ENCODE peak calls at places on chromosomes 4 and X, in six cellular contexts. N is GM12892, V is K562, A is SK-N-SH, D is HepG2, U is H1. J is an unnamed sample.
A peak's percentile ranks its signal among the peaks of the same experiment; 100 is the strongest.

GRCh38 chrX:23578079-23578478 is 89.2 kb upstream of the PRDX4 start:
- DNase-seq in A (no peak), D (no peak), V (no peak), N (no peak), U (no peak), J (no peak)

GRCh38 chr4:98603683-98604573 is 54.5 kb downstream of the TSPAN5 start:
- DNase-seq in V (no peak), D (no peak), U (no peak), A (no peak), N (no peak), J (no peak)

GRCh38 chr4:141636077-141636770 is at the start of gene IL15:
- DNase-seq in N (peak; percentile 74), V (peak; percentile 12), U (peak; percentile 79), D (peak; percentile 16), A (peak; percentile 70), J (peak; percentile 63)

GRCh38 chr4:23958749-23959148 is 68.9 kb upstream of the PPARGC1A start:
- DNase-seq in U (no peak), D (no peak), V (no peak), A (no peak), N (no peak), J (no peak)

GRCh38 chrX:9785944-9786741 is at the start of gene SHROOM2:
- DNase-seq in U (peak; percentile 57), D (no peak), N (no peak), V (peak; percentile 14), A (peak; percentile 72), J (no peak)

GRCh38 chrX:15750611-15751159 is 12.6 kb downstream of the CA5B start:
- DNase-seq in D (no peak), A (no peak), V (no peak), U (no peak), N (no peak), J (no peak)

GRCh38 chr4:21879187-21879586 is 69.4 kb downstream of the KCNIP4 start:
- DNase-seq in U (peak; percentile 53), A (no peak), N (no peak), D (peak; percentile 5), V (no peak), J (no peak)

GRCh38 chr4:169270810-169271691 is at the start of gene SH3RF1:
- DNase-seq in D (peak; percentile 38), V (peak; percentile 51), A (peak; percentile 91), N (peak; percentile 60), U (peak; percentile 83), J (peak; percentile 63)

GRCh38 chr4:183337349-183337748 is 15.1 kb upstream of the CLDN24 start:
- DNase-seq in V (no peak), U (no peak), A (no peak), D (no peak), N (no peak), J (no peak)

GRCh38 chr4:139922625-139923024 is 231.4 kb downstream of the MAML3 start:
- DNase-seq in N (no peak), A (no peak), U (no peak), V (no peak), D (no peak), J (no peak)

GRCh38 chr4:184598753-184599491 is 50.3 kb downstream of the CASP3 start:
- DNase-seq in U (no peak), N (no peak), A (no peak), V (no peak), D (no peak), J (no peak)

GRCh38 chr4:73730854-73731253 is 9.5 kb upstream of the CXCL8 start:
- DNase-seq in A (no peak), D (no peak), N (no peak), U (no peak), V (no peak), J (no peak)

GRCh38 chr4:139841464-139842195 is 176.0 kb downstream of the MGST2 start:
- DNase-seq in D (peak; percentile 98), V (peak; percentile 29), N (no peak), U (no peak), A (no peak), J (no peak)

GRCh38 chr4:79862842-79863241 is 210.2 kb downstream of the ANTXR2 start:
- DNase-seq in N (no peak), V (no peak), U (no peak), D (no peak), A (no peak), J (no peak)

GRCh38 chr4:111618908-111619307 is 526.3 kb upstream of the FAM241A start:
- DNase-seq in A (no peak), V (no peak), D (no peak), U (no peak), N (no peak), J (no peak)

GRCh38 chrX:76253432-76253831 is 80.6 kb downstream of the PBDC1 start:
- DNase-seq in V (peak; percentile 11), A (peak; percentile 24), U (no peak), N (no peak), D (peak; percentile 45), J (peak; percentile 1)

GRCh38 chrX:132631579-132632232 is 142.9 kb upstream of the MBNL3 start:
- DNase-seq in A (peak; percentile 5), U (no peak), V (peak; percentile 12), D (peak; percentile 31), N (no peak), J (no peak)

GRCh38 chr4:150117094-150117493 is 38.8 kb downstream of the DCLK2 start:
- DNase-seq in N (no peak), A (no peak), D (no peak), V (no peak), U (no peak), J (no peak)
- TF ChIP-seq TAF1 in N (no peak), A (no peak), D (no peak), V (no peak), U (no peak), J (no peak)

DNA sequence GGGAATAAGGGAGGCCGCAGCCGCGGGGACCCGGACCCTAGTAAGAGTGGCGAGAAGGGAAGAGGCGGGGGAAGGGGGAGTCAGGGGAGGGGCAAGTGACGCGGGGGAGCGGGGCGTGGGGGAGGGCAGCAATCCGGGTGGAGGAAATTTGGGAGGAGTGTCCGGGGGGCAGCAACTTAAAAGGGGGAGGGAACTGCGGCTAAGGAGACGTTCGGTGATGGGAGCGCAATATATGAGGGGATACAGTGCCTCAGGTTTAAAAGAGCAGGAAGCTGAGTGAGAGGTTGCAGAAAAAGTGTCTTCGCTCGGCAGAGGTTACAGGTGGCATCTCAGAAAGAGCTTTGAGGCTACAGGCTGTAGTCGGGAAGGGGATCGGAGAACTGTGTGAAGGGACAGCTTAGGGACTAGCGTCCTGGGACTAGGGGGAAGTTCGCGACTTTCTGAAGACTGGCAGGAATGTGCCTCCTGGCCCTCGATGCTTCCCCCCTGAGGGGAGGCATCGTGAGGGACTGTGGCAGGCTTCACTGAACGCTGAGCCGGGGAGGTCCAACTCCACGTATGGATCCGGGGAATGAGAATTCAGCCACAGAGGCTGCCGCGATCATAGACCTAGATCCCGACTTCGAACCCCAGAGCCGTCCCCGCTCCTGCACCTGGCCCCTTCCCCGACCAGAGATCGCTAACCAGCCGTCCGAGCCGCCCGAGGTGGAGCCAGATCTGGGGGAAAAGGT is 485 bp downstream of the FOXO4 start:
- DNase-seq in A (peak; percentile 43), U (no peak), V (no peak), D (no peak), N (no peak), J (no peak)
- TF ChIP-seq TAF1 in A (no peak), U (no peak), V (no peak), D (peak; percentile 10), N (no peak), J (no peak)

GRCh38 chr4:4326136-4326535 is 36.1 kb downstream of the ZBTB49 start:
- DNase-seq in D (no peak), A (no peak), V (no peak), U (no peak), N (no peak), J (no peak)
- TF ChIP-seq TAF1 in D (no peak), A (no peak), V (no peak), U (no peak), N (no peak), J (no peak)

DNA sequence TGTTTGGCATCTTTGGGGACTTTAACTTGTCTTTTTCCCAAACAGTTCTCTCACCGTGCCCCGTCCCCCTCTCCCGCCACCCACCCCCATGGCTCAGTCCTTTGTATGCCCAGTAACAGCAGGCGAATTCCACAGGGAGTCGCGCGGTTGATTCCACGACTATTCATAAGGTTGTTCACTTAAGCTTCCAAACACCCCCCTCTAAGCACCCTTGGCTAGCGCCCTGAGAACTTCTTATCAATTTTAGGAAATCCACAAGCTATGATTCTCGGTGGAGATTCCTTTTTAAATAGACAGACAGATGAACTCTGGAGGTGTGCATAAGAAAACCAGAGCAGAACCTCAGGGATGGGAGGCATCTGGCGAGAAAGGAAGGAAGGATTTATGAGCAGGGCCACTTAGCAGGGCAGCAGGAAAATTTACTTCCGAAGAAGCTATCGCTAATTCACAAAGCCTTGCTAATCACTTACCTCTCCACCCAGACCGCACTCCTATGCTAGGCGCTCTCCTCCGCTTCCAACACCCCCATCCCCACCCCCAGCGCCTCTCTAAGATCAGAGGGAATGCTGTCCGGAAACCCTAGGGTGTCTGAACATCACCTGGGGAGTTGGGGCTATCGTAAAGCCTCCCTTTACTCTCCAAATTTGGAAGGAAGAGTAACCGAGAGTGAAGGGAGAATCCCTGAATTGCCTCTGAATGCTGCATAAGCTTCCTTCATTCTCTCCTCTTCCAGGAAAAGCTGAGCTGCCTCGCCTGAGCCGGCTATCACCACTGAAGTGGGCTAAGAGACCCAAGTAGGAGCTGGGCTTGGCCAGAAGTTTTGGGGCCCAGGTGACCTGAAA is 1.7 kb downstream of the UNC5C start:
- DNase-seq in D (no peak), U (peak; percentile 57), N (no peak), A (peak; percentile 47), V (no peak), J (no peak)
- TF ChIP-seq TAF1 in D (no peak), U (no peak), N (no peak), A (peak; percentile 24), V (no peak), J (no peak)

GRCh38 chr4:17762705-17763104 is 18.7 kb downstream of the FAM184B start:
- DNase-seq in D (peak; percentile 25), A (no peak), V (peak; percentile 37), N (no peak), U (no peak), J (no peak)
- TF ChIP-seq TAF1 in D (no peak), A (no peak), V (no peak), N (no peak), U (no peak), J (no peak)

DNA sequence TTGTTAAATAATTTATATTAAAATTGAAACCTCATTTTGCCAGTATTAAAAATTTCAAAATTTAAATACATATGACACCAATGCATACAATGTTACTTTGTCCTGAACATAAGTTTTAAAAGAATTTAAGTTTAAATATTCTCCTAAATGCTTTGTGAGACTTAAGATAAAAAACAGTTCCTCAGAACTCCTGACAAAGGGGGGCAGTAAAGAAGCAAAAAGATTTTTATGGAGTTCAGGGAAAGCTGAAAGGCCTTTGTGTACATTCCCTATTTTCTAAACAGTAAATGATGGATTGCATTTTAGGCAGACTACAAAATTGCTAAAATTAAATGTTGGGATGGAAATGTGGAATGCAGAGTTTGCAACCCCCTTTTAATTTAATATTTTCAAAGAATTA is 81.8 kb downstream of the SNCA start:
- DNase-seq in U (no peak), A (no peak), V (no peak), D (no peak), N (no peak), J (no peak)
- TF ChIP-seq TAF1 in U (no peak), A (no peak), V (no peak), D (no peak), N (no peak), J (no peak)

GRCh38 chr4:40124690-40125089 is 68.0 kb downstream of the N4BP2 start:
- DNase-seq in V (no peak), N (no peak), A (no peak), U (no peak), D (no peak), J (no peak)
- TF ChIP-seq TAF1 in V (no peak), N (no peak), A (no peak), U (no peak), D (no peak), J (no peak)

J was measured in GM12891.